ENCODE peak calls at places on chromosomes 6 and 20, in eight cellular contexts. H is cardiac muscle cell; Y is heart right ventricle; G is psoas muscle; P is pancreas; B is esophagus squamous epithelium; W is effector memory CD4-positive, alpha-beta T cell; J is IMR-90. I is an unnamed sample.

GRCh38 chr20:38137441-38138037 is 27.5 kb downstream of the TGM2 start:
- DNase-seq in H (no peak), Y (no peak), G (no peak), P (no peak), B (no peak), W (no peak), J (no peak), I (no peak)

GRCh38 chr20:49711331-49711987 is 2.2 kb downstream of the B4GALT5 start:
- DNase-seq in H (no peak), Y (no peak), G (no peak), P (no peak), B (no peak), W (no peak), J (no peak), I (no peak)

GRCh38 chr6:76856065-76856464 is 607.2 kb downstream of the HTR1B start:
- DNase-seq in H (no peak), Y (no peak), G (no peak), P (no peak), B (no peak), W (no peak), J (no peak), I (no peak)

GRCh38 chr6:28875348-28875747 is 48.4 kb downstream of the TRIM27 start:
- DNase-seq in H (no peak), Y (no peak), G (no peak), P (no peak), B (no peak), W (no peak), J (no peak), I (no peak)

GRCh38 chr6:109002100-109002697 is 92.4 kb downstream of the SESN1 start:
- DNase-seq in H (no peak), Y (no peak), G (no peak), P (no peak), B (no peak), W (no peak), J (peak; percentile 8), I (no peak)

GRCh38 chr6:30854641-30855040 is 29.7 kb upstream of the DDR1 start:
- DNase-seq in H (no peak), Y (no peak), G (no peak), P (no peak), B (no peak), W (no peak), J (no peak), I (no peak)

GRCh38 chr6:105882071-105882803 is 203.9 kb upstream of the PRDM1 start:
- DNase-seq in H (no peak), Y (no peak), G (no peak), P (no peak), B (no peak), W (no peak), J (peak; percentile 66), I (no peak)

GRCh38 chr6:14874975-14875677 is 370.7 kb upstream of the JARID2 start:
- DNase-seq in H (no peak), Y (no peak), G (no peak), P (no peak), B (no peak), W (no peak), J (no peak), I (no peak)

GRCh38 chr6:26351544-26351953 is 13.4 kb upstream of the BTN3A2 start:
- DNase-seq in H (no peak), Y (no peak), G (no peak), P (no peak), B (no peak), W (no peak), J (peak; percentile 99), I (no peak)

GRCh38 chr6:36676142-36677058 is 2.1 kb upstream of the CDKN1A start:
- DNase-seq in H (no peak), Y (no peak), G (no peak), P (peak; percentile 75), B (no peak), W (no peak), J (peak; percentile 66), I (no peak)

GRCh38 chr20:51187318-51187717 is 164.4 kb upstream of the KCNG1 start:
- DNase-seq in H (no peak), Y (no peak), G (no peak), P (no peak), B (no peak), W (no peak), J (no peak), I (no peak)

GRCh38 chr6:170405311-170405975 is 98.9 kb downstream of the FAM120B start:
- DNase-seq in H (no peak), Y (no peak), G (no peak), P (no peak), B (no peak), W (no peak), J (peak; percentile 97), I (no peak)

GRCh38 chr6:168994966-168995365 is 258.7 kb downstream of the THBS2 start:
- DNase-seq in H (no peak), Y (no peak), G (no peak), P (no peak), B (no peak), W (no peak), J (no peak), I (no peak)

GRCh38 chr6:52532457-52532856 is 44.4 kb downstream of the TRAM2 start:
- DNase-seq in H (no peak), Y (no peak), G (no peak), P (no peak), B (no peak), W (no peak), J (peak; percentile 51), I (no peak)

GRCh38 chr6:52533491-52533890 is 43.4 kb downstream of the TRAM2 start:
- DNase-seq in H (no peak), Y (no peak), G (no peak), P (no peak), B (no peak), W (no peak), J (no peak), I (no peak)

GRCh38 chr6:52530351-52530750 is 46.5 kb downstream of the TRAM2 start:
- DNase-seq in H (no peak), Y (no peak), G (no peak), P (no peak), B (no peak), W (no peak), J (no peak), I (no peak)

GRCh38 chr6:52529311-52529710 is 47.5 kb downstream of the TRAM2 start:
- DNase-seq in H (no peak), Y (no peak), G (no peak), P (no peak), B (no peak), W (no peak), J (no peak), I (no peak)

GRCh38 chr6:52531396-52531795 is 45.5 kb downstream of the TRAM2 start:
- DNase-seq in H (no peak), Y (no peak), G (no peak), P (no peak), B (no peak), W (no peak), J (no peak), I (no peak)
- H3K36me3 ChIP-seq in H (no peaks in the 10 kb centered on the region), Y (peaks cover 44% of the 10 kb centered on the region), G (no peaks in the 10 kb centered on the region), P (no peaks in the 10 kb centered on the region), B (peaks cover 23% of the 10 kb centered on the region), W (peaks cover 4% of the 10 kb centered on the region), J (peaks cover 38% of the 10 kb centered on the region), I (peaks cover 8% of the 10 kb centered on the region)

GRCh38 chr20:18548465-18548864 is 18.8 kb upstream of the SMIM26 start:
- DNase-seq in H (no peak), Y (no peak), G (no peak), P (no peak), B (no peak), W (no peak), J (no peak), I (no peak)

GRCh38 chr20:18541741-18542140 is 25.5 kb upstream of the SMIM26 start:
- DNase-seq in H (no peak), Y (no peak), G (no peak), P (no peak), B (no peak), W (no peak), J (no peak), I (no peak)

GRCh38 chr20:18543932-18544331 is 23.3 kb upstream of the SMIM26 start:
- DNase-seq in H (no peak), Y (peak; percentile 18), G (no peak), P (peak; percentile 95), B (no peak), W (no peak), J (no peak), I (no peak)

GRCh38 chr20:18543216-18543615 is 24.0 kb upstream of the SMIM26 start:
- DNase-seq in H (no peak), Y (no peak), G (no peak), P (no peak), B (no peak), W (no peak), J (no peak), I (no peak)

GRCh38 chr20:18545566-18545965 is 21.7 kb upstream of the SMIM26 start:
- DNase-seq in H (no peak), Y (no peak), G (no peak), P (no peak), B (no peak), W (no peak), J (no peak), I (no peak)
- H3K36me3 ChIP-seq in H (peaks cover 39% of the 10 kb centered on the region), Y (peaks cover 99% of the 10 kb centered on the region), G (no peaks in the 10 kb centered on the region), P (peaks cover 39% of the 10 kb centered on the region), B (peaks cover 93% of the 10 kb centered on the region), W (peaks cover 72% of the 10 kb centered on the region), J (peaks cover 42% of the 10 kb centered on the region), I (peaks cover 6% of the 10 kb centered on the region)

GRCh38 chr6:116101790-116102189 is 1.1 kb downstream of the NT5DC1 start:
- DNase-seq in H (no peak), Y (no peak), G (no peak), P (no peak), B (no peak), W (no peak), J (no peak), I (no peak)
- H3K36me3 ChIP-seq in H (no peaks in the 10 kb centered on the region), Y (no peaks in the 10 kb centered on the region), G (no peaks in the 10 kb centered on the region), P (no peaks in the 10 kb centered on the region), B (peaks cover 5% of the 10 kb centered on the region), W (no peaks in the 10 kb centered on the region), J (no peaks in the 10 kb centered on the region), I (no peaks in the 10 kb centered on the region)

DNA sequence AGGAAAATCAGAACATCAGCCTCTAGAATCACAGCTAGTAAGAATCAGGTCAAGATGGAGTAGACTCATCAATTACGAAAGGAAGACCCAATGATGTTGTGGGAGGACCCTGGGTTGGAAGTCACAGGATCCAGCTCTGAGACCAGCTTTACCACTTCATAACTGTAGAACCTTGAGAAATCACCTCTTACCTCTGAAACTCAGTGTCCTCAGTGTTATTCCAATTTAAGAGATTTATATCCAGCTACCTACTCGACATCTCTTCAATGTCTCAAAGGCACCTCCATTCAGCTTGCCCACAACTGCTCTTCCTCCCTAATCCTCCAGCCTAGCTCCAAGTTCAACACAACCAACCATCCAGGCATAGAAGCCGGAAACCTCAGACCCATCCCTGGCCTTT is 16.3 kb downstream of the MRPL14 start:
- DNase-seq in H (no peak), Y (no peak), G (no peak), P (no peak), B (no peak), W (no peak), J (no peak), I (no peak)
- H3K36me3 ChIP-seq in H (peaks cover 23% of the 10 kb centered on the region), Y (peaks cover 97% of the 10 kb centered on the region), G (peaks cover 5% of the 10 kb centered on the region), P (peaks cover 23% of the 10 kb centered on the region), B (peaks cover 92% of the 10 kb centered on the region), W (peaks cover 56% of the 10 kb centered on the region), J (peaks cover 49% of the 10 kb centered on the region), I (peaks cover 75% of the 10 kb centered on the region)